ENCODE peak calls at places on chromosomes 2 and 18, in nine cellular contexts. O is upper lobe of left lung, U is GM20000, K is psoas muscle, E is OCI-LY7, Q is IMR-90, X is esophagus squamous epithelium, B is dorsolateral prefrontal cortex, M is lower leg skin. P is an unnamed sample.

GRCh38 chr2:164609790-164610189 is 11.5 kb downstream of the GRB14 start:
- DNase-seq in O (no peak), U (no peak), K (no peak), E (no peak), Q (no peak), X (no peak), B (no peak), M (no peak), P (no peak)

GRCh38 chr2:62787381-62787780 is 81.9 kb downstream of the EHBP1 start:
- DNase-seq in O (no peak), U (peak), K (no peak), E (peak), Q (peak), X (no peak), B (no peak), M (no peak), P (no peak)

GRCh38 chr2:190119257-190119656 is 56.7 kb upstream of the MSTN start:
- DNase-seq in O (no peak), U (no peak), K (no peak), E (no peak), Q (no peak), X (no peak), B (no peak), M (no peak), P (no peak)

GRCh38 chr2:16717477-16717876 is 51.8 kb upstream of the CYRIA start:
- DNase-seq in O (no peak), U (no peak), K (no peak), E (no peak), Q (no peak), X (no peak), B (no peak), M (no peak), P (no peak)

GRCh38 chr2:162945785-162946184 is 107.2 kb upstream of the KCNH7 start:
- DNase-seq in O (no peak), U (no peak), K (no peak), E (no peak), Q (no peak), X (no peak), B (no peak), M (no peak), P (no peak)

GRCh38 chr2:85434677-85435076 is 16.2 kb downstream of the SH2D6 start:
- DNase-seq in O (no peak), U (no peak), K (peak), E (no peak), Q (no peak), X (no peak), B (no peak), M (no peak), P (no peak)

GRCh38 chr2:20457027-20457426 is 10.2 kb downstream of the RHOB start:
- DNase-seq in O (no peak), U (peak), K (no peak), E (no peak), Q (peak), X (no peak), B (no peak), M (peak), P (no peak)

GRCh38 chr2:147520817-147521216 is 324.0 kb upstream of the ACVR2A start:
- DNase-seq in O (no peak), U (no peak), K (no peak), E (no peak), Q (no peak), X (no peak), B (no peak), M (no peak), P (no peak)

GRCh38 chr2:180050246-180050645 is 43.1 kb upstream of the CWC22 start:
- DNase-seq in O (no peak), U (no peak), K (no peak), E (no peak), Q (peak), X (no peak), B (no peak), M (no peak), P (no peak)

GRCh38 chr2:65275141-65275540 is 47.5 kb downstream of the ACTR2 start:
- DNase-seq in O (no peak), U (no peak), K (no peak), E (no peak), Q (no peak), X (no peak), B (no peak), M (no peak), P (no peak)

GRCh38 chr18:7812431-7813063 is 245.4 kb downstream of the PTPRM start:
- DNase-seq in O (no peak), U (no peak), K (no peak), E (no peak), Q (peak), X (no peak), B (no peak), M (no peak), P (no peak)

GRCh38 chr2:172106128-172106961 is 3.6 kb upstream of the DLX2 start:
- DNase-seq in O (peak), U (peak), K (peak), E (no peak), Q (peak), X (no peak), B (no peak), M (peak), P (no peak)

GRCh38 chr2:107745100-107745499 is 81.6 kb upstream of the RGPD4 start:
- DNase-seq in O (no peak), U (no peak), K (no peak), E (no peak), Q (no peak), X (no peak), B (no peak), M (no peak), P (no peak)

GRCh38 chr2:892892-893291 is 57.8 kb upstream of the SNTG2 start:
- DNase-seq in O (no peak), U (no peak), K (no peak), E (no peak), Q (no peak), X (no peak), B (no peak), M (no peak), P (no peak)

GRCh38 chr2:20542761-20543578 is 96.1 kb downstream of the RHOB start:
- DNase-seq in O (no peak), U (no peak), K (peak), E (no peak), Q (no peak), X (no peak), B (no peak), M (no peak), P (no peak)

GRCh38 chr18:52902188-52902587 is 562.2 kb downstream of the DCC start:
- DNase-seq in O (no peak), U (no peak), K (no peak), E (no peak), Q (no peak), X (no peak), B (no peak), M (no peak), P (no peak)

GRCh38 chr18:52907522-52907921 is 567.5 kb downstream of the DCC start:
- DNase-seq in O (no peak), U (no peak), K (no peak), E (no peak), Q (no peak), X (no peak), B (no peak), M (no peak), P (no peak)

GRCh38 chr18:52907942-52908341 is 567.9 kb downstream of the DCC start:
- DNase-seq in O (no peak), U (no peak), K (no peak), E (no peak), Q (no peak), X (no peak), B (no peak), M (no peak), P (no peak)

GRCh38 chr18:52903858-52904257 is 563.9 kb downstream of the DCC start:
- DNase-seq in O (no peak), U (peak), K (no peak), E (peak), Q (no peak), X (no peak), B (no peak), M (no peak), P (peak)
- TF ChIP-seq CTCF in O (peak), U (peak), K (peak), E (peak), Q (no peak), X (peak), B (peak), M (no peak), P (peak)

GRCh38 chr18:21389283-21389682 is 147.3 kb downstream of the GREB1L start:
- DNase-seq in O (no peak), U (no peak), K (no peak), E (no peak), Q (no peak), X (no peak), B (no peak), M (no peak), P (no peak)
- TF ChIP-seq CTCF in O (no peak), U (no peak), K (no peak), E (peak), Q (no peak), X (no peak), B (no peak), M (no peak), P (no peak)

GRCh38 chr2:39512941-39513340 is 75.9 kb upstream of the MAP4K3 start:
- DNase-seq in O (no peak), U (no peak), K (no peak), E (no peak), Q (peak), X (no peak), B (no peak), M (no peak), P (no peak)

GRCh38 chr2:39514825-39515224 is 77.7 kb upstream of the MAP4K3 start:
- DNase-seq in O (no peak), U (no peak), K (no peak), E (no peak), Q (no peak), X (no peak), B (no peak), M (no peak), P (no peak)

GRCh38 chr2:39515273-39515896 is 78.3 kb upstream of the MAP4K3 start:
- DNase-seq in O (no peak), U (no peak), K (no peak), E (no peak), Q (no peak), X (no peak), B (no peak), M (no peak), P (no peak)

GRCh38 chr2:39512434-39512935 is 75.4 kb upstream of the MAP4K3 start:
- DNase-seq in O (no peak), U (no peak), K (peak), E (no peak), Q (no peak), X (no peak), B (no peak), M (no peak), P (no peak)

GRCh38 chr2:39513641-39514094 is 76.6 kb upstream of the MAP4K3 start:
- DNase-seq in O (no peak), U (peak), K (no peak), E (peak), Q (peak), X (no peak), B (no peak), M (no peak), P (no peak)
- TF ChIP-seq CTCF in O (peak), U (peak), K (peak), E (peak), Q (peak), X (peak), B (peak), M (no peak), P (peak)

GRCh38 chr18:69002233-69002632 is 204.4 kb downstream of the CCDC102B start:
- DNase-seq in O (no peak), U (no peak), K (no peak), E (no peak), Q (no peak), X (no peak), B (no peak), M (no peak), P (no peak)
- TF ChIP-seq CTCF in O (no peak), U (no peak), K (no peak), E (peak), Q (no peak), X (no peak), B (no peak), M (no peak), P (no peak)

GRCh38 chr2:74836675-74837401 is 2.9 kb downstream of the HK2 start:
- DNase-seq in O (no peak), U (no peak), K (no peak), E (no peak), Q (no peak), X (no peak), B (no peak), M (no peak), P (no peak)
- TF ChIP-seq CTCF in O (peak), U (no peak), K (no peak), E (peak), Q (no peak), X (no peak), B (no peak), M (no peak), P (no peak)

DNA sequence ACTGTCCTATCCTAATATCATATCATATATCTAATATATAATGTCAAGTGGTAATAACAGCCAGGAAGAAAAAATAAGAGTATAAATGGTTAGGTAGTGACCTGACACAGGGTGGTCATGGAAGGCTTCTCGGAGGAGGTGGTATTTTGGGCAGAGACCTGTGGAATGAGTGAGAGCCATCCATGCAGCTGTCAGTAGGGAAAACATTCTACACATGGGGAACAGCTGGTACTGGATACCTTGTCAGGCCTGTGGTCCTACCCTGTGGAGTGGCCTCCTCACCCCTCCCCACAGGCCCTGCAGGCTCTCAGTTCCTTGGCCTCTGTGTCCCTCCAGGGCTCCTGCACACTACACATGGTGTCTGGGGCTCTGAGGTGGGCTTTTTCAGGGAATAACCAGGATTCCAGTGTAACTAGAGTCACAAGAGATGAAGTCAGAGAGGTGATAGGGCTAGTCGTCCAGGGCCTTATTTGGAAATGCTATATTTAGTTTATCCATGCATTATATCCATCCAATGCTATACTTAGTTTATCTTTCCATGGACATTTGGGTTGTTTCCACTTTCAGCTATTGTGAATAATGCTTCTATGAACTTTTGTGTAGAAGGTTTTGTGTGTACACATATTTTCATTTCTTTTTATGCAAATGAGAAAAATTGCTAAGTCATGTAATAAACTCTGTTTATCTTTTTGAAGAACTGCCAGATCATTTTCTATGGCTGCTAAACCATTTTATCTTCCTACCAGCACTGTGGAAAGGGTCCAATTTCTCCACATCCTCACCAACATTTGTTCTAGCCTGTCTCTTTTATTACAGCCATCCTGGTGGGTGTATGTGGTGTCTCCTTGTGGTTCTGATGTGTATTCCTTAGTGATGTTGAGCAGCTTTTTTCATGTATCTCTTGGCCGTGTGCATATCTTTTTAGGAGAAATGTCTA is 75.6 kb downstream of the TPGS2 start:
- DNase-seq in O (no peak), U (no peak), K (no peak), E (no peak), Q (peak), X (no peak), B (no peak), M (no peak), P (no peak)
- TF ChIP-seq CTCF in O (no peak), U (no peak), K (no peak), E (no peak), Q (peak), X (no peak), B (no peak), M (no peak), P (no peak)